ENCODE peak calls at places on chromosome X, in four cellular contexts. One of them, this sample, is unnamed.
A peak's percentile ranks its signal among the peaks of the same experiment; 100 is the strongest.

GRCh38 chrX:2935364-2935748 is 6.2 kb upstream of the ARSD start:
- DNase-seq in GM12891: no peak
- DNase-seq in GM12878: no peak
- DNase-seq in K562: no peak
- DNase-seq in this sample: no peak

GRCh38 chrX:40945366-40945713 is 139.9 kb upstream of the USP9X start:
- DNase-seq in GM12891: no peak
- DNase-seq in K562: no peak
- DNase-seq in GM12878: peak; percentile 40
- DNase-seq in this sample: no peak

GRCh38 chrX:18574591-18574990 is 97.3 kb downstream of the RS1 start:
- DNase-seq in K562: no peak
- DNase-seq in GM12891: no peak
- DNase-seq in GM12878: no peak
- DNase-seq in this sample: no peak

GRCh38 chrX:1493317-1493856 is 40.7 kb upstream of the ASMTL start:
- DNase-seq in GM12878: no peak
- DNase-seq in K562: no peak
- DNase-seq in GM12891: no peak
- DNase-seq in this sample: no peak

GRCh38 chrX:119763175-119763574 is 4.8 kb downstream of the SOWAHD start:
- DNase-seq in GM12891: no peak
- DNase-seq in GM12878: no peak
- DNase-seq in K562: no peak
- DNase-seq in this sample: no peak

GRCh38 chrX:129689881-129690280 is 35.1 kb upstream of the APLN start:
- DNase-seq in GM12891: no peak
- DNase-seq in K562: no peak
- DNase-seq in GM12878: no peak
- DNase-seq in this sample: no peak

GRCh38 chrX:14528629-14529287 is 578 bp upstream of the GLRA2 start:
- DNase-seq in K562: peak; percentile 16
- DNase-seq in GM12878: peak; percentile 4
- DNase-seq in GM12891: peak; percentile 0
- DNase-seq in this sample: peak; percentile 1

GRCh38 chrX:3218442-3218841 is 128.0 kb downstream of the MXRA5 start:
- DNase-seq in GM12891: no peak
- DNase-seq in GM12878: no peak
- DNase-seq in K562: no peak
- DNase-seq in this sample: no peak

GRCh38 chrX:55056820-55057690 is 17.8 kb upstream of the PAGE2B start:
- DNase-seq in GM12878: no peak
- DNase-seq in K562: no peak
- DNase-seq in GM12891: no peak
- DNase-seq in this sample: no peak

GRCh38 chrX:81286075-81286474 is 84.2 kb downstream of the SH3BGRL start:
- DNase-seq in GM12891: no peak
- DNase-seq in GM12878: no peak
- DNase-seq in K562: no peak
- DNase-seq in this sample: no peak

GRCh38 chrX:39725928-39726619 is 371.7 kb downstream of the BCOR start:
- DNase-seq in K562: no peak
- DNase-seq in GM12878: no peak
- DNase-seq in GM12891: no peak
- DNase-seq in this sample: no peak

GRCh38 chrX:96314974-96315373 is 369.7 kb upstream of the DIAPH2 start:
- DNase-seq in GM12878: no peak
- DNase-seq in GM12891: no peak
- DNase-seq in K562: no peak
- DNase-seq in this sample: no peak

GRCh38 chrX:47278684-47279083 is 45.9 kb downstream of the USP11 start:
- DNase-seq in GM12878: no peak
- DNase-seq in K562: no peak
- DNase-seq in GM12891: no peak
- DNase-seq in this sample: no peak

GRCh38 chrX:143580266-143580665 is 55.6 kb downstream of the SLITRK4 start:
- DNase-seq in K562: no peak
- DNase-seq in GM12891: no peak
- DNase-seq in GM12878: no peak
- DNase-seq in this sample: no peak

GRCh38 chrX:147978931-147979330 is 2.2 kb upstream of the FMR1NB start:
- DNase-seq in K562: no peak
- DNase-seq in GM12878: no peak
- DNase-seq in GM12891: no peak
- DNase-seq in this sample: no peak

GRCh38 chrX:16517206-16517605 is 132.8 kb upstream of the S100G start:
- DNase-seq in GM12878: no peak
- DNase-seq in K562: no peak
- DNase-seq in GM12891: no peak
- DNase-seq in this sample: no peak

GRCh38 chrX:98380106-98380505 is 1496.4 kb downstream of the RPA4 start:
- DNase-seq in K562: no peak
- DNase-seq in GM12891: no peak
- DNase-seq in GM12878: no peak
- DNase-seq in this sample: no peak

GRCh38 chrX:20061869-20062254 is 54.8 kb downstream of the MAP7D2 start:
- DNase-seq in GM12878: no peak
- DNase-seq in K562: no peak
- DNase-seq in GM12891: no peak
- DNase-seq in this sample: no peak

GRCh38 chrX:23383411-23383810 is 48.8 kb downstream of the PTCHD1 start:
- DNase-seq in K562: no peak
- DNase-seq in GM12878: no peak
- DNase-seq in GM12891: no peak
- DNase-seq in this sample: no peak

GRCh38 chrX:72620550-72621145 is 48.0 kb upstream of the HDAC8 start:
- DNase-seq in GM12891: no peak
- DNase-seq in K562: peak; percentile 23
- DNase-seq in GM12878: no peak
- DNase-seq in this sample: no peak

GRCh38 chrX:101393530-101394305 is 2.9 kb downstream of the RPL36A start:
- DNase-seq in GM12878: no peak
- DNase-seq in K562: no peak
- DNase-seq in GM12891: no peak
- DNase-seq in this sample: no peak

GRCh38 chrX:49876750-49877149 is 2.5 kb upstream of the USP27X start:
- DNase-seq in K562: peak; percentile 41
- DNase-seq in GM12891: peak; percentile 22
- DNase-seq in GM12878: no peak
- DNase-seq in this sample: peak; percentile 15

GRCh38 chrX:1582686-1583437 is 8.5 kb upstream of the AKAP17A start:
- DNase-seq in K562: no peak
- DNase-seq in GM12891: no peak
- DNase-seq in GM12878: no peak
- DNase-seq in this sample: no peak

GRCh38 chrX:24956828-24957227 is 58.9 kb downstream of the ARX start:
- DNase-seq in K562: no peak
- DNase-seq in GM12891: no peak
- DNase-seq in GM12878: no peak
- DNase-seq in this sample: no peak
- TF ChIP-seq TAF1 in K562: no peak
- TF ChIP-seq TAF1 in GM12891: no peak
- TF ChIP-seq TAF1 in GM12878: no peak
- TF ChIP-seq TAF1 in this sample: no peak

DNA sequence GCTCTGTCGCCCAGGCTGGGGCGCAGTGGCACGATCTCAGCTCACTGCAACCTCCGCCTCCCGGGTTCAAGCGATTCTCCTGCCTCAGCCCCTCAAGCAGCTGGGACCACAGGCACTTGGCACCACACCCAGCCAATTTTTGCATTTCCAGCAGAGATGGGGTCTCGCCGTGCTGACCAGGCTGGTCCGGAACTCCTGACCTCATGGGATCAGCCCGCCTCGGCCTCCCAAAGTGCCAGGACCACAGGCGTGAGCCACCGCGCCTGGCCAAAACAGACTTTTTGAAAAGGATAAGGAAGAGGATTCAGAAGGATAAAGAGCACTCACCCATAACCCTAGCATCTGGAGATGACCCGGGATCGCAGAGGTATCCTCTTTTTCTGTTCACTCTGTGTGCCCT is 224.5 kb upstream of the AGTR2 start:
- DNase-seq in GM12878: no peak
- DNase-seq in GM12891: no peak
- DNase-seq in K562: no peak
- DNase-seq in this sample: no peak
- TF ChIP-seq POLR2AphosphoS5 in GM12878: no peak
- TF ChIP-seq POLR2AphosphoS5 in GM12891: no peak
- TF ChIP-seq POLR2AphosphoS5 in K562: no peak
- TF ChIP-seq POLR2AphosphoS5 in this sample: no peak

GRCh38 chrX:153723351-153724251 is 586 bp downstream of the BCAP31 start:
- DNase-seq in K562: peak; percentile 66
- DNase-seq in GM12878: no peak
- DNase-seq in GM12891: peak; percentile 54
- DNase-seq in this sample: peak; percentile 59

GRCh38 chrX:153722704-153723350 is 1.4 kb downstream of the BCAP31 start:
- DNase-seq in GM12878: no peak
- DNase-seq in K562: no peak
- DNase-seq in GM12891: no peak
- DNase-seq in this sample: no peak

GRCh38 chrX:153725832-153726285 is 1.2 kb downstream of the ABCD1 start:
- DNase-seq in GM12878: no peak
- DNase-seq in K562: no peak
- DNase-seq in GM12891: no peak
- DNase-seq in this sample: no peak

GRCh38 chrX:153725039-153725831 is 579 bp downstream of the ABCD1 start:
- DNase-seq in K562: no peak
- DNase-seq in GM12891: no peak
- DNase-seq in GM12878: no peak
- DNase-seq in this sample: no peak

GRCh38 chrX:153724252-153725038 is at the start of the genes ABCD1 and BCAP31:
- DNase-seq in K562: peak; percentile 95
- DNase-seq in GM12878: peak; percentile 32
- DNase-seq in GM12891: peak; percentile 86
- DNase-seq in this sample: peak; percentile 82
- TF ChIP-seq POLR2A in K562: peak; percentile 83
- TF ChIP-seq POLR2A in GM12878: peak; percentile 88
- TF ChIP-seq POLR2A in GM12891: peak; percentile 31
- TF ChIP-seq POLR2A in this sample: peak; percentile 69

GRCh38 chrX:140710710-140711109 is 1.2 kb downstream of the LINC00632 start:
- DNase-seq in GM12878: no peak
- DNase-seq in K562: no peak
- DNase-seq in GM12891: no peak
- DNase-seq in this sample: no peak
- TF ChIP-seq TAF1 in GM12878: no peak
- TF ChIP-seq TAF1 in K562: no peak
- TF ChIP-seq TAF1 in GM12891: no peak
- TF ChIP-seq TAF1 in this sample: no peak

DNA sequence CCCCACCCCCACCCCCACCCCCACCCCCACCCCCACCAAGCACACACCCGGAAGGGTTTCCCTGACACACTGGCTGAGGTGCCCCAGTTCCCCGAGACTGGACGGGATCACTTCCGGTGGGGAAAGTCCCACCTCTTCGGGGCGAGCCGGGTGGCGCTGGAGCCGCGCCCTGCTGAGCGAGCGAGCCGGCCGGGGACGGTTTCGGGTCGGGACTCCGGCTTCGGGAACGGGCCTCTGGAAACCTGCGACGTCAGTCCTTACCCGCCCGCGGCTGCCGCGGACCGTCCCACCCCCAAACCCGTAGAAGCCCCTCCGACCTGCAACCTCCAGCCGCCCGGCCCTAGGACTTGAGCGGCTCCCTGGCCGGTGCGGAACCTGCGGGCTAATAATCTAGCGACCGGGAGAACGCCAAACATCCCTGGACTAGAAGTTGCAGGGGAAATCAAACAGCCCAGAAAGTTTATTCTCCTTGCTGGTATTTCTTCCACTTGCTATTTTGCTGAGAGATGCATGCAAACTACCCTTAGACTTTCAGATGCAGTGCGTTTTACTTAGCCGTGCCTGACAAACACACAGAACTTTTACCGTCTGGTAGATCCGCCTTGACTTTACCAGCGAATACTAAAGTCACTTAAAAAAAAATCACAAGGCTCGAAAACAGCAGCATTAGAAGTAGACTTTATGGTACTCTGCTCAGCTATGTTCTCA is 993 bp downstream of the RAP2C start:
- DNase-seq in K562: peak; percentile 85
- DNase-seq in GM12891: peak; percentile 61
- DNase-seq in GM12878: peak; percentile 45
- DNase-seq in this sample: peak; percentile 61
- TF ChIP-seq POLR2AphosphoS5 in K562: no peak
- TF ChIP-seq POLR2AphosphoS5 in GM12891: no peak
- TF ChIP-seq POLR2AphosphoS5 in GM12878: no peak
- TF ChIP-seq POLR2AphosphoS5 in this sample: no peak

GRCh38 chrX:150362599-150363481 is at the start of gene MAMLD1:
- DNase-seq in K562: peak; percentile 41
- DNase-seq in GM12878: no peak
- DNase-seq in GM12891: peak; percentile 16
- DNase-seq in this sample: no peak
- TF ChIP-seq POLR2A in K562: no peak
- TF ChIP-seq POLR2A in GM12878: no peak
- TF ChIP-seq POLR2A in GM12891: no peak
- TF ChIP-seq POLR2A in this sample: no peak

DNA sequence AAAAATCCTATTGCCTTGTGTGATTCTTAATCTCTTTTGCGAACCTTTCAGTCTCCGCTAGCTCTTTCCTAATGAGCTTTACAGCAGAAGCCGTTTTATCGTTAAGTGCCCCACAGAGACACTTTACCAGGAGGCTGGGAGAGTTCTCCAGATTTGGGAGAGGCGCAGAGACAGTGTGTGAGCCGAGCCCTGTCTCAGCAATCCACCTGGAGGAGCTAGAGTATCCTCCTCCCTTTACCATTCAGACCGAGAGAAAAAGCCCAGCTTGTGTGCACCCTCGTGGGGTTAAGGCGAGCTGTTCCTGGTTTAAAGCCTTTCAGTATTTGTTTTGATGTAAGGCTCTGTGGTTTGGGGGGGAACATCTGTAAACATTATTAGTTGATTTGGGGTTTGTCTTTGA is 54.9 kb upstream of the MTM1 start:
- DNase-seq in K562: no peak
- DNase-seq in GM12878: no peak
- DNase-seq in GM12891: no peak
- DNase-seq in this sample: no peak
- TF ChIP-seq TAF1 in K562: no peak
- TF ChIP-seq TAF1 in GM12878: no peak
- TF ChIP-seq TAF1 in GM12891: no peak
- TF ChIP-seq TAF1 in this sample: no peak

GRCh38 chrX:110046971-110047370 is 44.1 kb downstream of the TMEM164 start:
- DNase-seq in GM12891: no peak
- DNase-seq in GM12878: no peak
- DNase-seq in K562: no peak
- DNase-seq in this sample: no peak

GRCh38 chrX:110045421-110045820 is 42.5 kb downstream of the TMEM164 start:
- DNase-seq in GM12878: no peak
- DNase-seq in GM12891: no peak
- DNase-seq in K562: no peak
- DNase-seq in this sample: no peak

GRCh38 chrX:110044531-110045249 is 41.8 kb downstream of the TMEM164 start:
- DNase-seq in GM12891: no peak
- DNase-seq in GM12878: no peak
- DNase-seq in K562: no peak
- DNase-seq in this sample: no peak

GRCh38 chrX:110049096-110049495 is 46.2 kb downstream of the TMEM164 start:
- DNase-seq in GM12891: no peak
- DNase-seq in K562: no peak
- DNase-seq in GM12878: no peak
- DNase-seq in this sample: no peak

GRCh38 chrX:110045988-110046387 is 43.1 kb downstream of the TMEM164 start:
- DNase-seq in GM12878: no peak
- DNase-seq in K562: no peak
- DNase-seq in GM12891: no peak
- DNase-seq in this sample: no peak
- TF ChIP-seq POLR2AphosphoS5 in GM12878: no peak
- TF ChIP-seq POLR2AphosphoS5 in K562: no peak
- TF ChIP-seq POLR2AphosphoS5 in GM12891: no peak
- TF ChIP-seq POLR2AphosphoS5 in this sample: no peak

This sample was measured in GM12892.